ENCODE peak calls at places on chromosomes 16 and 17, in five cellular contexts. I, V, O, L and Y are unnamed samples.

GRCh38 chr17:28745052-28745776 is 1.4 kb downstream of the TRAF4 start:
- DNase-seq in I (peak; percentile 70), V (peak; percentile 52), O (peak; percentile 74), L (peak; percentile 20), Y (peak; percentile 50)

GRCh38 chr17:81287741-81288430 is 7.2 kb downstream of the SLC38A10 start:
- DNase-seq in I (no peak), V (no peak), O (no peak), L (no peak), Y (no peak)

GRCh38 chr17:75894049-75894742 is 2.6 kb downstream of the TRIM65 start:
- DNase-seq in I (no peak), V (no peak), O (no peak), L (no peak), Y (no peak)

GRCh38 chr17:29279397-29280070 is 14.4 kb downstream of the NUFIP2 start:
- DNase-seq in I (no peak), V (no peak), O (no peak), L (no peak), Y (no peak)

GRCh38 chr17:79843917-79844815 is 4.9 kb upstream of the CBX4 start:
- DNase-seq in I (peak; percentile 79), V (peak; percentile 92), O (no peak), L (no peak), Y (peak; percentile 56)

GRCh38 chr16:55502801-55503366 is 6.0 kb upstream of the LPCAT2 start:
- DNase-seq in I (peak; percentile 98), V (peak; percentile 56), O (peak; percentile 6), L (peak; percentile 98), Y (peak; percentile 96)

GRCh38 chr17:22278302-22279275 is 586.3 kb downstream of the KCNJ18 start:
- DNase-seq in I (no peak), V (no peak), O (no peak), L (no peak), Y (no peak)

GRCh38 chr17:28272166-28272565 is 46.8 kb upstream of the TMEM97 start:
- DNase-seq in I (no peak), V (peak; percentile 65), O (no peak), L (no peak), Y (no peak)